ENCODE peak calls at places on chromosomes 11 and 22, in eight cellular contexts. G is tibial nerve; Z is CD8-positive, alpha-beta T cell; Q is prostate gland; I is adrenal gland; V is heart left ventricle; N is body of pancreas; Y is astrocyte. X is an unnamed sample.

GRCh38 chr11:87926250-87926970 is 248.8 kb downstream of the RAB38 start:
- DNase-seq in G (no peak), Z (no peak), Q (no peak), I (no peak), V (no peak), N (no peak), Y (peak; percentile 65), X (no peak)

GRCh38 chr11:71194702-71195101 is 57.7 kb downstream of the SHANK2 start:
- DNase-seq in G (no peak), Z (no peak), Q (no peak), I (no peak), V (no peak), N (no peak), Y (no peak), X (no peak)

GRCh38 chr11:16418698-16419097 is 62.4 kb upstream of the SOX6 start:
- DNase-seq in G (no peak), Z (no peak), Q (peak; percentile 5), I (no peak), V (no peak), N (no peak), Y (no peak), X (no peak)

GRCh38 chr11:134794192-134794591 is 382.1 kb upstream of the B3GAT1 start:
- DNase-seq in G (no peak), Z (no peak), Q (no peak), I (no peak), V (no peak), N (no peak), Y (no peak), X (no peak)

GRCh38 chr11:11786234-11786633 is 55.5 kb upstream of the USP47 start:
- DNase-seq in G (no peak), Z (no peak), Q (no peak), I (no peak), V (no peak), N (no peak), Y (no peak), X (no peak)

GRCh38 chr22:19619144-19620009 is 94.9 kb upstream of the SEPTIN5 start:
- DNase-seq in G (no peak), Z (no peak), Q (no peak), I (no peak), V (no peak), N (no peak), Y (no peak), X (no peak)

GRCh38 chr11:87384078-87384729 is 346.5 kb downstream of the TMEM135 start:
- DNase-seq in G (no peak), Z (no peak), Q (no peak), I (no peak), V (no peak), N (no peak), Y (no peak), X (no peak)

GRCh38 chr22:19290400-19291217 is 910 bp downstream of the CLTCL1 start:
- DNase-seq in G (no peak), Z (peak; percentile 27), Q (no peak), I (no peak), V (no peak), N (no peak), Y (no peak), X (no peak)

GRCh38 chr11:33248416-33248957 is 8.7 kb upstream of the HIPK3 start:
- DNase-seq in G (no peak), Z (no peak), Q (no peak), I (no peak), V (no peak), N (no peak), Y (peak; percentile 90), X (no peak)

GRCh38 chr11:20058749-20059458 is 101.4 kb downstream of the DBX1 start:
- DNase-seq in G (no peak), Z (no peak), Q (no peak), I (no peak), V (no peak), N (no peak), Y (peak; percentile 68), X (no peak)

GRCh38 chr22:48511211-48511610 is 1316.5 kb downstream of the BRD1 start:
- DNase-seq in G (no peak), Z (no peak), Q (no peak), I (no peak), V (no peak), N (no peak), Y (no peak), X (no peak)

GRCh38 chr11:15815246-15816209 is 540.8 kb downstream of the SOX6 start:
- DNase-seq in G (no peak), Z (no peak), Q (no peak), I (no peak), V (no peak), N (no peak), Y (peak; percentile 37), X (no peak)

GRCh38 chr11:103488021-103488420 is 378.8 kb downstream of the DYNC2H1 start:
- DNase-seq in G (no peak), Z (no peak), Q (no peak), I (no peak), V (no peak), N (no peak), Y (peak; percentile 84), X (no peak)

GRCh38 chr11:18844753-18845367 is 53.3 kb upstream of the PTPN5 start:
- DNase-seq in G (no peak), Z (no peak), Q (no peak), I (no peak), V (no peak), N (no peak), Y (peak; percentile 26), X (no peak)

GRCh38 chr11:441418-442274 is at the start of gene ANO9:
- DNase-seq in G (no peak), Z (peak; percentile 65), Q (peak; percentile 61), I (no peak), V (no peak), N (peak; percentile 83), Y (no peak), X (no peak)

GRCh38 chr22:43060213-43060612 is 29.0 kb downstream of the TTLL1 start:
- DNase-seq in G (no peak), Z (peak; percentile 21), Q (no peak), I (no peak), V (no peak), N (peak; percentile 45), Y (no peak), X (no peak)

GRCh38 chr22:48106715-48107259 is 1344.3 kb downstream of the TBC1D22A start:
- DNase-seq in G (no peak), Z (no peak), Q (no peak), I (no peak), V (no peak), N (no peak), Y (no peak), X (no peak)

GRCh38 chr11:130157840-130158239 is 1.7 kb upstream of the ST14 start:
- DNase-seq in G (no peak), Z (no peak), Q (no peak), I (no peak), V (no peak), N (no peak), Y (no peak), X (no peak)

GRCh38 chr11:130157111-130157510 is 2.5 kb upstream of the ST14 start:
- DNase-seq in G (no peak), Z (no peak), Q (no peak), I (no peak), V (no peak), N (no peak), Y (no peak), X (no peak)

GRCh38 chr11:130160460-130161090 is 993 bp downstream of the ST14 start:
- DNase-seq in G (no peak), Z (no peak), Q (no peak), I (no peak), V (no peak), N (no peak), Y (no peak), X (no peak)

GRCh38 chr11:130159657-130160459 is at the start of gene ST14:
- DNase-seq in G (no peak), Z (no peak), Q (peak; percentile 79), I (no peak), V (no peak), N (peak; percentile 89), Y (no peak), X (no peak)

GRCh38 chr11:130159139-130159538 is 443 bp upstream of the ST14 start:
- DNase-seq in G (no peak), Z (no peak), Q (no peak), I (no peak), V (no peak), N (no peak), Y (no peak), X (no peak)
- H3K4me3 ChIP-seq in G (peak overlapping the region; percentile 45), Z (no peak overlapping the region), Q (peak overlapping the region; percentile 55), I (no peak overlapping the region), V (no peak overlapping the region), N (no peak overlapping the region), Y (no peak overlapping the region), X (no peak overlapping the region)

GRCh38 chr11:96334219-96334618 is 8.8 kb downstream of the MAML2 start:
- DNase-seq in G (no peak), Z (no peak), Q (no peak), I (no peak), V (no peak), N (no peak), Y (no peak), X (no peak)
- H3K4me1 ChIP-seq in G (no peaks in the 10 kb centered on the region), Z (peaks cover 92% of the 10 kb centered on the region), Q (peaks cover 7% of the 10 kb centered on the region), I (peaks cover 50% of the 10 kb centered on the region), V (no peaks in the 10 kb centered on the region), N (peaks cover 32% of the 10 kb centered on the region), Y (peaks cover 46% of the 10 kb centered on the region), X (peaks cover 69% of the 10 kb centered on the region)

DNA sequence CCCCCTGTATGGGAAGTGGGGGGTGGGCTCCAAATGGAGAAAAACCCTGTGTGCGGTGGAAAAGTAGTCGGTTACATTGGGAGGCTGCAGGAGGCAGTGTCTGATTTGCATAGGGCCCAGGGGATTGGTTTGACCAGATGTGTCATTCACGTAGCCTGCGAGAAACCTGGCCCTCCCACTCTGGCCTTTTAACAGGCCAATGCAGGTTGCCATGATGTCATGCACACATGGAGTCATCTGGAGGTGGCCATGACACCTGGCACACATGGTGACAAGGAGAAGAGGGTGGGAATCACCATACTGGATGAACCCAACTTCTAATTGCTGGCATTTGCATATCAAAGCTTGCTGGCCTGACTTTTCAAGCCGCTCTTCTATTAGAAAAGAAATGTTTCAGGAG is 50.6 kb downstream of the FAM181B start:
- DNase-seq in G (no peak), Z (no peak), Q (no peak), I (no peak), V (no peak), N (peak; percentile 6), Y (no peak), X (no peak)
- H3K4me3 ChIP-seq in G (no peak overlapping the region), Z (no peak overlapping the region), Q (no peak overlapping the region), I (no peak overlapping the region), V (no peak overlapping the region), N (no peak overlapping the region), Y (no peak overlapping the region), X (no peak overlapping the region)

GRCh38 chr11:65590240-65590738 is 5.3 kb downstream of the KCNK7 start:
- DNase-seq in G (no peak), Z (no peak), Q (no peak), I (no peak), V (no peak), N (peak; percentile 49), Y (no peak), X (peak; percentile 62)

GRCh38 chr11:65588199-65589054 is 7.2 kb downstream of the KCNK7 start:
- DNase-seq in G (no peak), Z (peak; percentile 75), Q (peak; percentile 44), I (no peak), V (peak; percentile 76), N (peak; percentile 78), Y (no peak), X (peak; percentile 66)

GRCh38 chr11:65586676-65587075 is 8.9 kb downstream of the KCNK7 start:
- DNase-seq in G (no peak), Z (no peak), Q (no peak), I (no peak), V (no peak), N (no peak), Y (no peak), X (no peak)

GRCh38 chr11:65591939-65592814 is 3.4 kb downstream of the KCNK7 start:
- DNase-seq in G (peak; percentile 55), Z (no peak), Q (no peak), I (no peak), V (no peak), N (peak; percentile 71), Y (peak; percentile 69), X (peak; percentile 54)

GRCh38 chr11:65589444-65590239 is 6.0 kb downstream of the KCNK7 start:
- DNase-seq in G (no peak), Z (no peak), Q (no peak), I (no peak), V (no peak), N (no peak), Y (no peak), X (no peak)
- H3K4me1 ChIP-seq in G (no peaks in the 10 kb centered on the region), Z (peaks cover 13% of the 10 kb centered on the region), Q (no peaks in the 10 kb centered on the region), I (peaks cover 34% of the 10 kb centered on the region), V (peaks cover 24% of the 10 kb centered on the region), N (peaks cover 17% of the 10 kb centered on the region), Y (peaks cover 11% of the 10 kb centered on the region), X (peaks cover 88% of the 10 kb centered on the region)

X was measured in left ventricle myocardium inferior.